ENCODE peak calls at places on chromosomes 13 and 19, in four cellular contexts. One of them, this sample, is unnamed.

GRCh38 chr13:87975035-87975434 is 303.9 kb downstream of the SLITRK5 start:
- DNase-seq in HepG2: no peak
- DNase-seq in K562: no peak
- DNase-seq in A549: no peak
- DNase-seq in this sample: no peak

GRCh38 chr19:7864719-7865074 is 9.5 kb downstream of the PRR36 start:
- DNase-seq in HepG2: no peak
- DNase-seq in K562: no peak
- DNase-seq in A549: no peak
- DNase-seq in this sample: no peak

GRCh38 chr13:33634526-33635111 is 183.3 kb upstream of the RFC3 start:
- DNase-seq in HepG2: no peak
- DNase-seq in K562: no peak
- DNase-seq in A549: no peak
- DNase-seq in this sample: no peak

GRCh38 chr13:113421673-113422270 is 31.5 kb downstream of the ADPRHL1 start:
- DNase-seq in HepG2: no peak
- DNase-seq in K562: no peak
- DNase-seq in A549: no peak
- DNase-seq in this sample: peak

GRCh38 chr19:14378890-14379289 is 2.4 kb upstream of the ADGRE5 start:
- DNase-seq in HepG2: no peak
- DNase-seq in K562: no peak
- DNase-seq in A549: no peak
- DNase-seq in this sample: no peak

GRCh38 chr19:34120846-34121639 is 51.3 kb upstream of the LSM14A start:
- DNase-seq in HepG2: peak
- DNase-seq in K562: peak
- DNase-seq in A549: peak
- DNase-seq in this sample: peak

GRCh38 chr19:50486823-50487515 is 10.3 kb upstream of the GARIN5A start:
- DNase-seq in HepG2: peak
- DNase-seq in K562: peak
- DNase-seq in A549: peak
- DNase-seq in this sample: peak

GRCh38 chr19:2949939-2950285 is 5.1 kb upstream of the ZNF77 start:
- DNase-seq in HepG2: peak
- DNase-seq in K562: peak
- DNase-seq in A549: peak
- DNase-seq in this sample: peak

GRCh38 chr13:31773538-31773937 is 34.2 kb downstream of the RXFP2 start:
- DNase-seq in HepG2: no peak
- DNase-seq in K562: no peak
- DNase-seq in A549: no peak
- DNase-seq in this sample: peak

GRCh38 chr19:7326105-7326877 is 22.4 kb upstream of the ARHGEF18 start:
- DNase-seq in HepG2: peak
- DNase-seq in K562: peak
- DNase-seq in A549: peak
- DNase-seq in this sample: no peak

GRCh38 chr13:30618186-30618937 is 642 bp downstream of the USPL1 start:
- DNase-seq in HepG2: peak
- DNase-seq in K562: no peak
- DNase-seq in A549: no peak
- DNase-seq in this sample: no peak

GRCh38 chr13:71260246-71260645 is 606.8 kb downstream of the DACH1 start:
- DNase-seq in HepG2: no peak
- DNase-seq in K562: no peak
- DNase-seq in A549: no peak
- DNase-seq in this sample: no peak

GRCh38 chr19:38650911-38651584 is 3.6 kb downstream of the ACTN4 start:
- DNase-seq in HepG2: no peak
- DNase-seq in K562: no peak
- DNase-seq in A549: peak
- DNase-seq in this sample: peak

GRCh38 chr19:19105365-19106060 is 32.8 kb downstream of the TMEM161A start:
- DNase-seq in HepG2: peak
- DNase-seq in K562: peak
- DNase-seq in A549: peak
- DNase-seq in this sample: no peak

GRCh38 chr19:2491130-2491801 is 15.3 kb downstream of the GADD45B start:
- DNase-seq in HepG2: no peak
- DNase-seq in K562: no peak
- DNase-seq in A549: peak
- DNase-seq in this sample: peak

GRCh38 chr13:41520699-41521630 is 63.6 kb downstream of the RGCC start:
- DNase-seq in HepG2: no peak
- DNase-seq in K562: no peak
- DNase-seq in A549: no peak
- DNase-seq in this sample: no peak

GRCh38 chr13:77034883-77035282 is 7.9 kb upstream of the FBXL3 start:
- DNase-seq in HepG2: no peak
- DNase-seq in K562: no peak
- DNase-seq in A549: no peak
- DNase-seq in this sample: peak

GRCh38 chr19:17687857-17688784 is at the start of gene UNC13A:
- DNase-seq in HepG2: no peak
- DNase-seq in K562: peak
- DNase-seq in A549: peak
- DNase-seq in this sample: peak

GRCh38 chr13:30033681-30034447 is 183.4 kb upstream of the UBL3 start:
- DNase-seq in HepG2: no peak
- DNase-seq in K562: no peak
- DNase-seq in A549: peak
- DNase-seq in this sample: peak

GRCh38 chr13:113898391-113898790 is 34.5 kb upstream of the GAS6 start:
- DNase-seq in HepG2: no peak
- DNase-seq in K562: no peak
- DNase-seq in A549: no peak
- DNase-seq in this sample: no peak

GRCh38 chr13:36363464-36363863 is 17.3 kb upstream of the SPART start:
- DNase-seq in HepG2: no peak
- DNase-seq in K562: no peak
- DNase-seq in A549: no peak
- DNase-seq in this sample: no peak

GRCh38 chr13:36359301-36359950 is 13.2 kb upstream of the SPART start:
- DNase-seq in HepG2: peak
- DNase-seq in K562: no peak
- DNase-seq in A549: no peak
- DNase-seq in this sample: no peak

GRCh38 chr13:36360863-36361262 is 14.7 kb upstream of the SPART start:
- DNase-seq in HepG2: no peak
- DNase-seq in K562: no peak
- DNase-seq in A549: no peak
- DNase-seq in this sample: no peak

GRCh38 chr13:36362914-36363313 is 16.7 kb upstream of the SPART start:
- DNase-seq in HepG2: no peak
- DNase-seq in K562: no peak
- DNase-seq in A549: no peak
- DNase-seq in this sample: no peak

GRCh38 chr13:36362251-36362650 is 16.1 kb upstream of the SPART start:
- DNase-seq in HepG2: no peak
- DNase-seq in K562: no peak
- DNase-seq in A549: peak
- DNase-seq in this sample: peak
- TF ChIP-seq MAZ in HepG2: no peak
- TF ChIP-seq MAZ in K562: no peak
- TF ChIP-seq MAZ in A549: no peak
- TF ChIP-seq MAZ in this sample: no peak

GRCh38 chr19:44587863-44588752 is 25.3 kb upstream of the IGSF23 start:
- DNase-seq in HepG2: peak
- DNase-seq in K562: peak
- DNase-seq in A549: peak
- DNase-seq in this sample: peak
- TF ChIP-seq MAZ in HepG2: no peak
- TF ChIP-seq MAZ in K562: peak
- TF ChIP-seq MAZ in A549: no peak
- TF ChIP-seq MAZ in this sample: no peak

GRCh38 chr19:29491995-29492577 is 33.7 kb upstream of the VSTM2B start:
- DNase-seq in HepG2: no peak
- DNase-seq in K562: no peak
- DNase-seq in A549: no peak
- DNase-seq in this sample: no peak
- TF ChIP-seq MAZ in HepG2: no peak
- TF ChIP-seq MAZ in K562: no peak
- TF ChIP-seq MAZ in A549: no peak
- TF ChIP-seq MAZ in this sample: no peak

GRCh38 chr19:58538257-58539168 is 5.4 kb upstream of the TRIM28 start:
- DNase-seq in HepG2: no peak
- DNase-seq in K562: no peak
- DNase-seq in A549: no peak
- DNase-seq in this sample: no peak
- TF ChIP-seq MAZ in HepG2: no peak
- TF ChIP-seq MAZ in K562: no peak
- TF ChIP-seq MAZ in A549: no peak
- TF ChIP-seq MAZ in this sample: no peak

GRCh38 chr19:42253245-42254082 is 1.5 kb downstream of the ERF start:
- DNase-seq in HepG2: peak
- DNase-seq in K562: peak
- DNase-seq in A549: peak
- DNase-seq in this sample: peak
- TF ChIP-seq MAZ in HepG2: no peak
- TF ChIP-seq MAZ in K562: peak
- TF ChIP-seq MAZ in A549: no peak
- TF ChIP-seq MAZ in this sample: peak

GRCh38 chr13:111899714-111900389 is 167.1 kb upstream of the SOX1 start:
- DNase-seq in HepG2: no peak
- DNase-seq in K562: no peak
- DNase-seq in A549: no peak
- DNase-seq in this sample: no peak
- TF ChIP-seq MAZ in HepG2: no peak
- TF ChIP-seq MAZ in K562: no peak
- TF ChIP-seq MAZ in A549: no peak
- TF ChIP-seq MAZ in this sample: no peak

This sample was measured in IMR-90.